ENCODE peak calls at places on chromosomes 4 and X, in ten cellular contexts. N, X, H, R, L, F, J, Y, V and S are unnamed samples.
A peak's percentile ranks its signal among the peaks of the same experiment; 100 is the strongest.

GRCh38 chr4:15186149-15186548 is 183.9 kb downstream of the CPEB2 start:
- DNase-seq in N (no peak), X (no peak), H (no peak), R (no peak), L (no peak), F (no peak), J (no peak), Y (no peak), V (no peak), S (no peak)

GRCh38 chr4:152815078-152815477 is 35.3 kb downstream of the ARFIP1 start:
- DNase-seq in N (no peak), X (no peak), H (no peak), R (no peak), L (no peak), F (no peak), J (no peak), Y (no peak), V (no peak), S (no peak)

GRCh38 chr4:74544655-74545361 is 99.9 kb downstream of the AREG start:
- DNase-seq in N (no peak), X (no peak), H (no peak), R (no peak), L (no peak), F (no peak), J (no peak), Y (no peak), V (no peak), S (no peak)

GRCh38 chr4:121778991-121779628 is 14.1 kb upstream of the SMIM43 start:
- DNase-seq in N (no peak), X (no peak), H (no peak), R (no peak), L (no peak), F (no peak), J (no peak), Y (no peak), V (no peak), S (no peak)

GRCh38 chrX:97806238-97806637 is 922.5 kb downstream of the RPA4 start:
- DNase-seq in N (no peak), X (no peak), H (no peak), R (no peak), L (no peak), F (no peak), J (no peak), Y (peak; percentile 67), V (no peak), S (no peak)

GRCh38 chr4:123449780-123450179 is 53.2 kb downstream of the SPRY1 start:
- DNase-seq in N (no peak), X (no peak), H (no peak), R (no peak), L (no peak), F (no peak), J (no peak), Y (peak; percentile 91), V (no peak), S (no peak)

GRCh38 chr4:100806988-100807387 is 289.2 kb upstream of the EMCN start:
- DNase-seq in N (no peak), X (no peak), H (no peak), R (no peak), L (no peak), F (no peak), J (no peak), Y (no peak), V (no peak), S (no peak)

GRCh38 chr4:182449186-182449880 is 206.1 kb downstream of the TENM3 start:
- DNase-seq in N (no peak), X (no peak), H (no peak), R (no peak), L (no peak), F (no peak), J (no peak), Y (peak; percentile 28), V (no peak), S (no peak)

GRCh38 chr4:83124079-83124780 is 9.7 kb upstream of the PLAC8 start:
- DNase-seq in N (no peak), X (no peak), H (no peak), R (no peak), L (no peak), F (no peak), J (no peak), Y (no peak), V (no peak), S (no peak)

GRCh38 chr4:114386637-114387233 is 211.9 kb upstream of the UGT8 start:
- DNase-seq in N (no peak), X (no peak), H (no peak), R (no peak), L (no peak), F (no peak), J (no peak), Y (peak; percentile 55), V (no peak), S (no peak)

GRCh38 chr4:2083826-2084160 is 24.7 kb downstream of the NAT8L start:
- DNase-seq in N (peak; percentile 68), X (no peak), H (no peak), R (no peak), L (no peak), F (no peak), J (no peak), Y (no peak), V (no peak), S (no peak)

GRCh38 chrX:18674417-18674787 is 2.5 kb upstream of the RS1 start:
- DNase-seq in N (no peak), X (peak; percentile 5), H (peak; percentile 57), R (no peak), L (peak; percentile 19), F (no peak), J (peak; percentile 3), Y (no peak), V (peak; percentile 35), S (peak; percentile 61)

GRCh38 chrX:133840415-133840814 is 145.0 kb downstream of the GPC3 start:
- DNase-seq in N (no peak), X (no peak), H (no peak), R (no peak), L (no peak), F (no peak), J (no peak), Y (no peak), V (no peak), S (no peak)

GRCh38 chrX:94662665-94663064 is 988.7 kb downstream of the FAM133A start:
- DNase-seq in N (no peak), X (no peak), H (no peak), R (no peak), L (no peak), F (no peak), J (no peak), Y (peak; percentile 12), V (no peak), S (no peak)

GRCh38 chr4:150962245-150962644 is 52.8 kb downstream of the LRBA start:
- DNase-seq in N (no peak), X (no peak), H (no peak), R (no peak), L (no peak), F (no peak), J (no peak), Y (no peak), V (peak; percentile 26), S (no peak)

GRCh38 chrX:83260288-83260687 is 247.8 kb upstream of the POU3F4 start:
- DNase-seq in N (no peak), X (no peak), H (no peak), R (no peak), L (no peak), F (no peak), J (no peak), Y (no peak), V (no peak), S (no peak)
- H3K9me3 ChIP-seq in N (no peaks in the 10 kb centered on the region), X (no peaks in the 10 kb centered on the region), H (no peaks in the 10 kb centered on the region), R (peaks cover 5% of the 10 kb centered on the region), L (no peaks in the 10 kb centered on the region), F (no peaks in the 10 kb centered on the region), J (no peaks in the 10 kb centered on the region), Y (no peaks in the 10 kb centered on the region), V (no peaks in the 10 kb centered on the region), S (peaks cover 5% of the 10 kb centered on the region)

GRCh38 chr4:20195071-20195885 is 56.4 kb upstream of the SLIT2 start:
- DNase-seq in N (no peak), X (no peak), H (no peak), R (no peak), L (no peak), F (no peak), J (no peak), Y (peak; percentile 83), V (no peak), S (no peak)
- H3K9me3 ChIP-seq in N (no peaks in the 10 kb centered on the region), X (no peaks in the 10 kb centered on the region), H (no peaks in the 10 kb centered on the region), R (no peaks in the 10 kb centered on the region), L (no peaks in the 10 kb centered on the region), F (no peaks in the 10 kb centered on the region), J (peaks cover 4% of the 10 kb centered on the region), Y (peaks cover 4% of the 10 kb centered on the region), V (no peaks in the 10 kb centered on the region), S (no peaks in the 10 kb centered on the region)

DNA sequence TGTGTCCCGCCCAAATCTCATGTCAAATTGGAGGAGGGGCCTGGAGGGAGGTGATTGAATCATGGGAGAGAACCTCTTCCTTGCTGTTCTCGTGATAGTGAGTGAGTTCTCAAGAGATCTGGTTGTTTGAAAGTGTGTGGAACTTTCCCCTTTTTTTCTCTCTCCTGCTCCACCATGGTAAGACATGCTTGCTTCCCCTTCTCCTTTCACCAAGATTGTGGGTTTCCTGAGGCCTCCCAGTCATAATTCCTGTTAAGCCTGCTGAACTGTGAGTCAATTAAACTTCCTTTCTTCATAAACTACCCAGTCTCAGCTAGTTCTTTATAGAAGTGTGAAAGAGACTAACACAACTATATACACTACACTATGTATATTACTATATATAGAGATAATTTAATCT is 697.8 kb upstream of the HS3ST1 start:
- DNase-seq in N (no peak), X (no peak), H (no peak), R (no peak), L (no peak), F (no peak), J (no peak), Y (no peak), V (no peak), S (no peak)
- H3K9me3 ChIP-seq in N (no peaks in the 10 kb centered on the region), X (no peaks in the 10 kb centered on the region), H (no peaks in the 10 kb centered on the region), R (no peaks in the 10 kb centered on the region), L (no peaks in the 10 kb centered on the region), F (no peaks in the 10 kb centered on the region), J (no peaks in the 10 kb centered on the region), Y (no peaks in the 10 kb centered on the region), V (no peaks in the 10 kb centered on the region), S (no peaks in the 10 kb centered on the region)

GRCh38 chr4:173522874-173523395 is 7.1 kb downstream of the HAND2 start:
- DNase-seq in N (no peak), X (no peak), H (no peak), R (no peak), L (no peak), F (no peak), J (no peak), Y (no peak), V (no peak), S (no peak)

GRCh38 chr4:173525118-173526033 is 4.7 kb downstream of the HAND2 start:
- DNase-seq in N (no peak), X (no peak), H (no peak), R (no peak), L (no peak), F (peak; percentile 73), J (no peak), Y (no peak), V (no peak), S (no peak)

GRCh38 chr4:173526034-173526482 is 4.0 kb downstream of the HAND2 start:
- DNase-seq in N (no peak), X (no peak), H (no peak), R (no peak), L (no peak), F (no peak), J (no peak), Y (no peak), V (no peak), S (no peak)

GRCh38 chr4:173522160-173522873 is 7.7 kb downstream of the HAND2 start:
- DNase-seq in N (peak; percentile 93), X (no peak), H (no peak), R (no peak), L (peak; percentile 61), F (peak; percentile 92), J (no peak), Y (no peak), V (peak; percentile 58), S (peak; percentile 94)

GRCh38 chr4:173524218-173525117 is 5.6 kb downstream of the HAND2 start:
- DNase-seq in N (no peak), X (no peak), H (no peak), R (no peak), L (no peak), F (no peak), J (no peak), Y (no peak), V (no peak), S (no peak)
- H3K9me3 ChIP-seq in N (no peaks in the 10 kb centered on the region), X (peaks cover 23% of the 10 kb centered on the region), H (no peaks in the 10 kb centered on the region), R (no peaks in the 10 kb centered on the region), L (no peaks in the 10 kb centered on the region), F (no peaks in the 10 kb centered on the region), J (peaks cover 4% of the 10 kb centered on the region), Y (no peaks in the 10 kb centered on the region), V (no peaks in the 10 kb centered on the region), S (no peaks in the 10 kb centered on the region)